ENCODE peak calls at places on chromosomes 16 and 17, in four cellular contexts. Z, S, Y and E are unnamed samples.

GRCh38 chr16:16148755-16149154 is 74.5 kb downstream of the ABCC6 start:
- DNase-seq in S (no peak), Z (no peak), Y (no peak), E (no peak)

GRCh38 chr17:55601874-55602364 is 90.7 kb upstream of the SMIM36 start:
- DNase-seq in Y (no peak), Z (no peak), S (no peak), E (peak; percentile 33)

GRCh38 chr16:82240111-82240510 is 70.1 kb upstream of the MPHOSPH6 start:
- DNase-seq in Z (no peak), S (no peak), Y (no peak), E (no peak)

GRCh38 chr17:74972107-74972972 is at the start of gene HID1:
- DNase-seq in Z (peak; percentile 68), Y (no peak), S (no peak), E (no peak)

GRCh38 chr17:73261617-73261951 is at the start of gene CPSF4L:
- DNase-seq in Z (peak; percentile 17), S (no peak), Y (no peak), E (no peak)

GRCh38 chr16:10876799-10877341 is at the start of gene CIITA:
- DNase-seq in S (peak; percentile 37), Z (peak; percentile 82), Y (peak; percentile 51), E (peak; percentile 17)

GRCh38 chr16:4531816-4532215 is 6.8 kb downstream of the CDIP1 start:
- DNase-seq in S (no peak), Z (no peak), Y (no peak), E (no peak)

GRCh38 chr17:77723909-77724875 is 234.3 kb upstream of the TNRC6C start:
- DNase-seq in Y (no peak), S (no peak), Z (no peak), E (no peak)

GRCh38 chr17:54277868-54278267 is 455.1 kb downstream of the KIF2B start:
- DNase-seq in S (no peak), Z (no peak), Y (no peak), E (no peak)

GRCh38 chr17:79400989-79401703 is 209.7 kb downstream of the RBFOX3 start:
- DNase-seq in S (peak; percentile 7), Z (peak; percentile 78), Y (no peak), E (no peak)

GRCh38 chr17:181213-182163 is at the start of gene DOC2B:
- DNase-seq in Z (peak; percentile 76), Y (no peak), S (no peak), E (no peak)

GRCh38 chr17:68835061-68835460 is 120.1 kb downstream of the ABCA8 start:
- DNase-seq in Y (no peak), S (peak; percentile 24), Z (no peak), E (no peak)

GRCh38 chr17:75670868-75671267 is 3.7 kb downstream of the SAP30BP start:
- DNase-seq in Z (no peak), S (no peak), Y (no peak), E (no peak)

GRCh38 chr16:57268804-57269800 is 15.4 kb downstream of the PLLP start:
- DNase-seq in Y (no peak), Z (peak; percentile 30), S (no peak), E (no peak)

GRCh38 chr17:43846963-43847369 is at the start of gene CD300LG:
- DNase-seq in S (no peak), Z (no peak), Y (no peak), E (no peak)

GRCh38 chr17:76716834-76717205 is 6.1 kb upstream of the MXRA7 start:
- DNase-seq in Y (no peak), Z (peak; percentile 26), S (peak; percentile 73), E (no peak)

GRCh38 chr17:1985686-1986085 is 39.4 kb downstream of the RTN4RL1 start:
- DNase-seq in Z (no peak), S (no peak), Y (no peak), E (no peak)

GRCh38 chr17:60743812-60744211 is 66.2 kb downstream of the BCAS3 start:
- DNase-seq in Y (no peak), S (peak; percentile 10), Z (no peak), E (no peak)

GRCh38 chr16:50940275-50940854 is 198.5 kb downstream of the CYLD start:
- DNase-seq in Z (no peak), Y (no peak), S (no peak), E (no peak)

GRCh38 chr16:22139008-22139407 is 23.3 kb upstream of the SDR42E2 start:
- DNase-seq in Z (no peak), S (no peak), Y (no peak), E (no peak)

GRCh38 chr16:54875443-54875842 is 55.2 kb upstream of the IRX5 start:
- DNase-seq in Y (no peak), Z (no peak), S (no peak), E (no peak)

GRCh38 chr17:42010898-42011516 is 6.2 kb downstream of the DNAJC7 start:
- DNase-seq in S (no peak), Y (no peak), Z (no peak), E (no peak)

GRCh38 chr17:43891851-43892671 is 15.3 kb downstream of the MPP2 start:
- DNase-seq in Z (no peak), Y (no peak), S (no peak), E (no peak)

GRCh38 chr17:64343833-64344637 is 46.6 kb downstream of the PECAM1 start:
- DNase-seq in S (peak; percentile 46), Z (peak; percentile 70), Y (no peak), E (no peak)

GRCh38 chr17:68564415-68565111 is 36.6 kb downstream of the FAM20A start:
- DNase-seq in Y (no peak), S (no peak), Z (no peak), E (no peak)

GRCh38 chr17:12664252-12664651 is 1.4 kb upstream of the MYOCD start:
- DNase-seq in Y (no peak), S (no peak), Z (no peak), E (no peak)

GRCh38 chr17:12666718-12667117 is 1.0 kb downstream of the MYOCD start:
- DNase-seq in Y (no peak), Z (no peak), S (no peak), E (no peak)

GRCh38 chr17:12664894-12665262 is 812 bp upstream of the MYOCD start:
- DNase-seq in S (no peak), Z (no peak), Y (no peak), E (no peak)

GRCh38 chr17:12665263-12666210 is at the start of gene MYOCD:
- DNase-seq in S (peak; percentile 18), Y (peak; percentile 8), Z (peak; percentile 61), E (no peak)

DNA sequence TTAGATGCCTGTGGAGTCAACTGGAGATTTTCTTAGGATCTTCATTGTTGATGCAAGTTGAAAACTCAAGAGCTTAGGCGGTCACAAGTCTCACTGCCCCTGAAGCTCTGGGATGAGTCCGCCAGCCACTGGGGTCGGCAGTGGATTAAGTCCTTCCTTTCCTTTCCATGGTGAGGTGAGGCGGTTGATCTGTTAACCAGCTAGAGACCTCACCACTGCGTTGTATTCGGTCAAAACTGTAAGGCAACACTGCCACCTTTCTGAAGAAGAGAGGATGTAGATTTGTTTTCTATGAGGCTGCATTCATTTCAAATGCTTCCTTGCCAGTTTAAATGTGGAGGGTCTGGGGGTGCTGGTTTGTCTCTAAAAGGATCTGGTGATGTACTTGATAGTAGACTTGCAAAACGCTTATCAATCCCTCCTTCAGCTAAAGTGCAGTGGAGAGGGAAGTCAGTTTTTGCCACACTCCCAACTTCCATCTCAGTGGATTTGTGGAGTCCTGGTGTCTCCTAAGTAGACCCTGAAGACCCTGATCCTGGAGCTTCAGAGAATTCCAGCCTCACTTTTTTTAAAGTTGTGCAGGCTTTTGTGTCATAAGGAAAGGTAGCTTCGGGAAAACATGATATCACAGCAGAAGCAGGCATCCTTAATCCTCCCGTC is 1.7 kb downstream of the MYOCD start:
- DNase-seq in Z (no peak), Y (no peak), S (peak; percentile 70), E (peak; percentile 13)
- TF ChIP-seq CTCF in Z (peak; percentile 25), Y (peak; percentile 36), S (peak; percentile 75), E (peak; percentile 53)

DNA sequence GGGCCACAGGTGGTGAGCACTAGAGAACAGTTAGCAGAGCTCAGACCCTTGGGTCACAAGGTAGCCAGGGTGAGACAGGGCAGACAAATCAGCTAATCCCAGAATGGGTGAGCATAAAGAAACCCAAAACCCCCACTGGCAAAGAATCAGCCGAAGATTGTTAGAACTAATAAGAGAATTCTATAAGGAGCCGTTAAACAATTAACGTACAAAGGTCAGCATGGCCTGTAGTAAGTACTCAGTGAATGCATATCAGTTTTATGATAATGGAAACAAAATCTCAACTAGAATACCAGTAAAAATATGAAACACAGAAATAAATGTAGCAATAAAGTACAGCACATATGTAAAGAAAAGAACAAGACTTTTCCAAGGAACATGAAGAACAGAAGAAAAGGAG is 168.6 kb downstream of the NTN1 start:
- DNase-seq in Z (no peak), S (no peak), Y (no peak), E (no peak)
- H3K9me3 ChIP-seq in Z (no peaks in the 10 kb centered on the region), S (no peaks in the 10 kb centered on the region), Y (no peaks in the 10 kb centered on the region), E (no peaks in the 10 kb centered on the region)

DNA sequence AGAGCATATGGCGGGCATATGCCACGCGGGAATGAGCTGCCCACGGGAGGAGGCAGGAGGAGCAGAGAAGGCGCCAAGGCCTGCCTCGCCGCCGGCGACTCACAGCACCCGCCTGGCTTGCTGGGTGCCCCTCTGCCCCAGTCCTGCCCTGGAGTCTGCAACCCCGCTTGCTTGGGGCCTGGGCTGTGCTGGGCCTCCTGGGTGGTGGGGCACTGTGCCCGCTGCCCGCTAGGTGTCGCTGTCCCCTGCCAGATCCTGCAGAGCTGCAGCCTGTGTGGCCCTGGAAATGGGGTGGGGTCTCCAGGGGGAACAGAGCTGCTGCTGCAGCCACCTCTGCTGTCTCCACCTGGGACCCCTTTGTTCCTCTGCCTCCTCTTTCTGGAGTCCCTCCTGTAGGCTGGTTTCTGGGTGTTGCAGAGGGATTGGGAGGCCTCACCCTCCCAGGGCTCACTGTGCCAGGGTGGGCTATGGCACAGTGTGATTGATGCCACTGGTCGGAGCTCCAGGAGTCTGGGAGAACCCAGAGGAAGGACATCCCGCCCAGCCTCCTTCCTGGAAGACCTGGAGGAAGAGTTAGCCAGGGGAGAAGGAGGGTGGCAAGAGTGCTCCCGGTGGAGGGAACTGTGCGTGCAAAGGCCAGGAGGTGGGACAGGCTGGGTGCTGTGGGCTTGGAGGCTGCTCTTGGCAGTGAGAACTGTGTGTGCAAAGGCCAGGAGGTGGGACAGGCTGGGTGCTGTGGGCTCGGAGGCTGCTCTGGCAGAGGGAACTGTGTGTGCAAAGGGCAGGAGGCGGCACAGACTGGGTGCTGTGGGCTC is 141.1 kb upstream of the CIBAR2 start:
- DNase-seq in S (no peak), Z (peak; percentile 71), Y (no peak), E (no peak)
- TF ChIP-seq CTCF in S (peak; percentile 83), Z (peak; percentile 79), Y (peak; percentile 90), E (peak; percentile 94)

GRCh38 chr17:6913608-6914443 is 82.0 kb upstream of the ALOX12 start:
- DNase-seq in Z (peak; percentile 83), Y (peak; percentile 12), S (no peak), E (peak; percentile 35)
- H3K9me3 ChIP-seq in Z (no peaks in the 10 kb centered on the region), Y (no peaks in the 10 kb centered on the region), S (no peaks in the 10 kb centered on the region), E (no peaks in the 10 kb centered on the region)

GRCh38 chr17:5747276-5747675 is 163.0 kb upstream of the NLRP1 start:
- DNase-seq in Z (no peak), S (no peak), Y (no peak), E (no peak)
- TF ChIP-seq CTCF in Z (no peak), S (peak; percentile 10), Y (no peak), E (no peak)

GRCh38 chr16:3317315-3317999 is 12.2 kb downstream of the ZNF75A start:
- DNase-seq in S (no peak), Z (no peak), Y (no peak), E (no peak)
- H3K9me3 ChIP-seq in S (peaks cover 58% of the 10 kb centered on the region), Z (peaks cover 93% of the 10 kb centered on the region), Y (peaks cover 99% of the 10 kb centered on the region), E (peaks cover 58% of the 10 kb centered on the region)

DNA sequence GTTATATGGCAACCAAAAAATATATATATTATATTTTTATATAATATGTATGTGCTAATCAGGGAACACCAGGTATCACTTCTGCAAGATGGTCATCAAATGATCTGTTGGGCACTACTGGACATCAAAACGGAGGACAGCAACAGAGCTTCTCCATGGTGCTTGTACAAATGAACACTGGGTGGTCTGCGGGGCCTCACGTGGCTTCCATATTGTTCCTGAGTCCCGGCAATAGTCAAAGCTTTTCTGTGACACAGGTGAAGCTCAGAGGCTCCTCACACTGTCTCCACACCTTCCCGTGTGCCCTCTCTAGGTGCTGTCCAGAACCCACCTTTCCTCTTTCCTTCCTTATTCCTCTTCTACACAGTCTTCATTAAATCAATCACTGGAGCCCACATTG is 149.9 kb upstream of the PIRT start:
- DNase-seq in Y (no peak), Z (no peak), S (no peak), E (no peak)
- TF ChIP-seq CTCF in Y (no peak), Z (no peak), S (no peak), E (no peak)